ENCODE peak calls at places on chromosomes 16 and 17, in four cellular contexts. M is adrenal gland, I is A549, X is pancreas. B is an unnamed sample.

GRCh38 chr16:78894872-78895271 is 705.7 kb downstream of the MAF start:
- DNase-seq in M (no peak), I (no peak), X (peak), B (no peak)

GRCh38 chr17:81160306-81160705 is 5.0 kb upstream of the PVALEF start:
- DNase-seq in M (peak), X (peak), I (no peak), B (no peak)

GRCh38 chr17:82691714-82692113 is 6.8 kb downstream of the RAB40B start:
- DNase-seq in X (no peak), M (no peak), I (no peak), B (peak)

GRCh38 chr16:2037115-2037514 is 10.4 kb downstream of the NHERF2 start:
- DNase-seq in X (no peak), I (no peak), M (no peak), B (peak)

GRCh38 chr16:11852092-11852809 is 909 bp upstream of the RSL1D1 start:
- DNase-seq in I (no peak), X (no peak), M (no peak), B (no peak)

GRCh38 chr16:6482861-6483530 is 849.6 kb upstream of the RBFOX1 start:
- DNase-seq in M (no peak), X (no peak), I (no peak), B (peak)

GRCh38 chr16:4320030-4320429 is 4.2 kb downstream of the GLIS2 start:
- DNase-seq in M (peak), X (no peak), I (no peak), B (peak)

GRCh38 chr16:69522732-69523404 is 42.9 kb upstream of the NFAT5 start:
- DNase-seq in I (peak), M (no peak), X (no peak), B (no peak)

GRCh38 chr17:74466785-74467158 is 338 bp downstream of the CD300A start:
- DNase-seq in M (no peak), X (no peak), I (no peak), B (peak)

GRCh38 chr16:66758086-66758485 is 6.7 kb upstream of the DYNC1LI2 start:
- DNase-seq in I (no peak), M (no peak), X (no peak), B (no peak)
- TF ChIP-seq CTCF in I (no peak), M (no peak), X (no peak), B (peak)

GRCh38 chr17:58141505-58141904 is 6.7 kb upstream of the OR4D1 start:
- DNase-seq in M (no peak), X (no peak), I (no peak), B (no peak)

GRCh38 chr17:58136669-58137279 is 11.4 kb upstream of the OR4D1 start:
- DNase-seq in X (no peak), M (no peak), I (peak), B (no peak)
- TF ChIP-seq CTCF in X (no peak), M (no peak), I (peak), B (peak)

GRCh38 chr17:67388986-67389385 is 11.9 kb downstream of the PITPNC1 start:
- DNase-seq in X (no peak), I (no peak), M (no peak), B (no peak)

GRCh38 chr17:67390006-67390645 is 13.0 kb downstream of the PITPNC1 start:
- DNase-seq in X (peak), I (no peak), M (no peak), B (no peak)

GRCh38 chr17:67390646-67391480 is 13.8 kb downstream of the PITPNC1 start:
- DNase-seq in X (peak), I (peak), M (peak), B (no peak)

GRCh38 chr17:67385122-67385988 is 8.3 kb downstream of the PITPNC1 start:
- DNase-seq in M (no peak), X (no peak), I (no peak), B (no peak)

GRCh38 chr17:67386965-67387551 is 10.0 kb downstream of the PITPNC1 start:
- DNase-seq in X (no peak), I (peak), M (peak), B (no peak)
- TF ChIP-seq CTCF in X (peak), I (peak), M (peak), B (peak)

DNA sequence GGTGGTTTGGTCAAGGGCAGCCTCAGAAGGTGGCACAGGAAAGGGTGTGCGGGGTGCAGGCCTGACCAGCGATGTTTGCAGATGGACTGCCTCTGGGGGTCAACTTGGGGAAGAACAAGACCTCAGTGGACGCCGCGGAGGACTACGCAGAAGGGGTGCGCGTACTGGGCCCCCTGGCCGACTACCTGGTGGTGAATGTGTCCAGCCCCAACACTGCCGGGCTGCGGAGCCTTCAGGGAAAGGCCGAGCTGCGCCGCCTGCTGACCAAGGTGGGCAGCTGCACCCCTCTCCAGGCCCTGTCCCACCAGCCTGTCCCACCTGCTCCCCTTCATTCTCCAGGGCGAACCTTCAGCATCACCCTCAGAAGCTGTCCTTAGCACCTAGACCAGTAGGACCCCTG is 12.5 kb downstream of the DHODH start:
- DNase-seq in I (no peak), X (no peak), M (no peak), B (no peak)
- TF ChIP-seq CTCF in I (no peak), X (no peak), M (no peak), B (no peak)

DNA sequence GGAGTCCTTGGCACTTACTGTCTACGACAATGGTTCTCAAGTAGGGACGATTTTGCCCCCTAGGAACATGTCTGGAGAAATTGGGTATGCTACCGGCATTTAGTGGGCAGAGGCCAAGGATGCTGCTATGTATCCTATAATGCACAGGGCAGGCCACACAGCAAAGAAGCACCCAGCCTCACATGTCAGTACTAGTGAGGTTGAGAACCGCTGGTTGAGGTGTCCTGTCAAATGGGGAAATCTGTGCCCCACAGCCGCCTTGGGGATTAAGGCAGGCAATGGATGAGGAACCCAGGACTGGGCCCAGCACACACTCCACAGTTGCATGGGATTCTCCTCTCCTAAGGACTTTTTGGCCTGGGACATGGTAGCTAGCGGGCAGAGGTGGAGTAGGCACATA is 86.7 kb upstream of the TOB1 start:
- DNase-seq in I (no peak), M (no peak), X (no peak), B (peak)
- TF ChIP-seq CTCF in I (no peak), M (no peak), X (no peak), B (no peak)

GRCh38 chr16:58797137-58797801 is 63.2 kb upstream of the GOT2 start:
- DNase-seq in I (no peak), M (no peak), X (no peak), B (no peak)

GRCh38 chr16:58807276-58807675 is 73.2 kb upstream of the GOT2 start:
- DNase-seq in X (no peak), I (no peak), M (no peak), B (no peak)

GRCh38 chr16:58801838-58802237 is 67.7 kb upstream of the GOT2 start:
- DNase-seq in X (no peak), I (no peak), M (no peak), B (no peak)
- TF ChIP-seq CTCF in X (no peak), I (no peak), M (no peak), B (no peak)

DNA sequence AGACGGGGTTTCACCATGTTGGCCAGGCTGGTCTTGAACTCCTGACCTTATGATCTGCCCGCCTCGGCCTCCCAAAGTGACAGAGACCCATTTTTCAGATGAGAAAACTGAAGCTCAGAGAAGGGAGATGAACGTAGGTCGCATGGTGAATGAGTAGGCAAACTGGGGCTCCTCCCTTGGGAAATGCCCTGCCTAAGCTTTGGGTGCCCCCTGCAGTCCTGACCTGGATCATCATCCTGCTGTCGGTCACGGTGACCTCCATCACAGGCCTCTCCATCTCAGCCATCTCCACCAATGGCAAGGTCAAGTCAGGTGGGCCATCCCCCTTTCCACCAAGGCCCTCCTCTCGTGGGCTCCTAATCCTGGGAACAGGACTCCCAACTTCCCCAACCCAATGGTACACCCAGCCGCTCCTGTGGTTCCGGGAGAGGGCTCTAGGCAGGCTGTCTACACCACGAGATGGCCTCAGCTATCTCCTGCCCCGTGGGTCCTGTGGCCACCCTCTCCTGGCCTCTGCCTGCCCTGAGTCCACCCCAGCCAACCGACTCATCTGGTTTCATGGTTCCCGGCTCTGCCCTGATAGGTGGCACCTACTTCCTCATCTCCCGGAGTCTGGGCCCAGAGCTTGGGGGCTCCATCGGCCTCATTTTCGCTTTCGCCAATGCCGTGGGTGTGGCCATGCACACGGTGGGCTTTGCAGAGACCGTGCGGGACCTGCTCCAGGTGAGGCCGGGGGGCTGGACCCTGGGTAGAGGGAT is 4.7 kb downstream of the SLC12A3 start:
- DNase-seq in I (peak), X (no peak), M (no peak), B (no peak)
- TF ChIP-seq CTCF in I (peak), X (no peak), M (peak), B (peak)

DNA sequence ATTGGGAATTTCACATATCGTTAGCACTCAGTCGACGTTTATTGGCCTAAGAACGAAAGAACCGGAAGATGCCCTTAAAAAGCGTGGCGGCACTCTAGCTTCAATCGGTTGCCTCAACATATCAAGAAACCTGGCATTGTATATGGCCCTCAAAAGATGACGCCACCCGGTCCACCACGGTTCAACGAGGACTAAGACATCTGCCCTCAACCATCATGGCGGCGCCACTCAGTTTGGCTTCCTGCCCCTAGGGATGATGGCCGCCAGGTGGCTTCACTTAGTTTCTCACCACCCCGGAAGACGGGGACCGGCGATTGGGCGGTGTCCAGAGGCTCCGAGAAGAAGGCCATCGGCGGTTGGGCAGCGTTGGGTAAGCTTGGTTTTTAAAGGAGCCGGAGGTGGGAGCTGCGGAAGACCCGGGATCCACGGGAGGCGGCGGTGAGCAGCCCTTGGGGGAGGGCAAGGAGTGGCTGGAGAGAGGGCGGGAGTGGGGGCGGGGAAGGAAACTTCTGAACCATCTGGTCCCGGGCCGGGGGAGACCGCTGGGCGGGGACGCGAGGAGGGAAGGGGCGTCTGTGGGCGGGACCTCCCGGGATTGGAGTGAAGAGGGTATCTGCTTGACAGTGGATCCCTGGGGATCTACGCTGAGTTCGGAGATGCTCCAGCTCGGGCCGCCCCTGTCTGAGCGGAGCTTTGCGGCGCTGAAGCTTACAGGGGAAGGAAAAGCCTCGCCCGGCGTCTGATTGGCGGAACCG is at the start of gene PRR14:
- DNase-seq in I (peak), X (peak), M (peak), B (peak)
- TF ChIP-seq CTCF in I (no peak), X (peak), M (peak), B (no peak)

GRCh38 chr16:29899516-29900101 is at the start of gene SEZ6L2:
- DNase-seq in X (peak), I (peak), M (peak), B (no peak)
- TF ChIP-seq CTCF in X (no peak), I (no peak), M (peak), B (peak)

GRCh38 chr17:36850794-36851193 is 86.5 kb upstream of the LHX1 start:
- DNase-seq in M (peak), I (peak), X (no peak), B (no peak)

GRCh38 chr17:36851230-36851629 is 86.0 kb upstream of the LHX1 start:
- DNase-seq in I (peak), X (no peak), M (no peak), B (no peak)

GRCh38 chr17:36847293-36847645 is 90.0 kb upstream of the LHX1 start:
- DNase-seq in X (no peak), I (no peak), M (no peak), B (no peak)

GRCh38 chr17:36848008-36848902 is 89.0 kb upstream of the LHX1 start:
- DNase-seq in I (no peak), X (no peak), M (no peak), B (peak)

GRCh38 chr17:36849871-36850348 is 87.4 kb upstream of the LHX1 start:
- DNase-seq in M (no peak), X (no peak), I (peak), B (no peak)
- TF ChIP-seq CTCF in M (no peak), X (no peak), I (no peak), B (peak)